ENCODE peak calls at places on chromosome X, in seven cellular contexts. A, B, M, K, F, E and N are unnamed samples.

GRCh38 chrX:148562846-148563245 is 62.4 kb downstream of the AFF2 start:
- DNase-seq in A (no peak), B (no peak), M (no peak), K (no peak), F (no peak), E (no peak), N (no peak)

GRCh38 chrX:109782994-109783711 is 50.1 kb upstream of the ACSL4 start:
- DNase-seq in A (peak), B (peak), M (no peak), K (no peak), F (peak), E (no peak), N (no peak)

GRCh38 chrX:22192419-22193086 is 80.2 kb upstream of the CBLL2 start:
- DNase-seq in A (peak), B (peak), M (peak), K (peak), F (peak), E (peak), N (peak)

GRCh38 chrX:105609530-105609929 is 212.8 kb upstream of the NRK start:
- DNase-seq in A (no peak), B (no peak), M (no peak), K (no peak), F (no peak), E (no peak), N (no peak)

GRCh38 chrX:25601323-25601722 is 536.8 kb upstream of the MAGEB18 start:
- DNase-seq in A (no peak), B (no peak), M (no peak), K (no peak), F (no peak), E (no peak), N (no peak)

GRCh38 chrX:48683411-48683982 is at the start of gene WAS:
- DNase-seq in A (peak), B (no peak), M (no peak), K (no peak), F (no peak), E (no peak), N (no peak)

GRCh38 chrX:134484039-134484438 is 24.1 kb downstream of the HPRT1 start:
- DNase-seq in A (peak), B (peak), M (no peak), K (peak), F (peak), E (peak), N (peak)

GRCh38 chrX:2336181-2336580 is 164.6 kb downstream of the DHRSX start:
- DNase-seq in A (no peak), B (no peak), M (no peak), K (no peak), F (no peak), E (no peak), N (no peak)

GRCh38 chrX:9729161-9729885 is 36.3 kb downstream of the GPR143 start:
- DNase-seq in A (no peak), B (no peak), M (no peak), K (no peak), F (peak), E (no peak), N (no peak)

GRCh38 chrX:154654372-154654771 is 993 bp upstream of the CTAG2 start:
- DNase-seq in A (no peak), B (no peak), M (no peak), K (no peak), F (no peak), E (no peak), N (no peak)

GRCh38 chrX:154040307-154040756 is 20.6 kb upstream of the IRAK1 start:
- DNase-seq in A (no peak), B (peak), M (no peak), K (peak), F (peak), E (no peak), N (no peak)

GRCh38 chrX:150482537-150483217 is 85.7 kb upstream of the MTM1 start:
- DNase-seq in A (no peak), B (peak), M (no peak), K (peak), F (peak), E (no peak), N (no peak)

GRCh38 chrX:96407043-96407442 is 277.6 kb upstream of the DIAPH2 start:
- DNase-seq in A (no peak), B (peak), M (no peak), K (peak), F (peak), E (no peak), N (peak)

GRCh38 chrX:130560558-130560957 is 158.8 kb downstream of the RBMX2 start:
- DNase-seq in A (no peak), B (no peak), M (no peak), K (no peak), F (no peak), E (no peak), N (no peak)

GRCh38 chrX:486325-486724 is 99.6 kb upstream of the PPP2R3B start:
- DNase-seq in A (no peak), B (no peak), M (no peak), K (no peak), F (no peak), E (no peak), N (no peak)

GRCh38 chrX:43870758-43871419 is 11.4 kb downstream of the MAOB start:
- DNase-seq in A (peak), B (no peak), M (no peak), K (no peak), F (no peak), E (no peak), N (no peak)

GRCh38 chrX:53445977-53446376 is 11.8 kb upstream of the HSD17B10 start:
- DNase-seq in A (peak), B (peak), M (peak), K (no peak), F (peak), E (peak), N (peak)

GRCh38 chrX:26848511-26848910 is 614.6 kb downstream of the PPP4R3C start:
- DNase-seq in A (no peak), B (no peak), M (no peak), K (peak), F (peak), E (no peak), N (no peak)

GRCh38 chrX:10769165-10769564 is 148.8 kb upstream of the MID1 start:
- DNase-seq in A (peak), B (peak), M (no peak), K (peak), F (peak), E (peak), N (peak)

GRCh38 chrX:56758456-56758855 is 29.4 kb downstream of the NBDY start:
- DNase-seq in A (no peak), B (no peak), M (no peak), K (no peak), F (no peak), E (no peak), N (no peak)

GRCh38 chrX:150062292-150063137 is 124.2 kb upstream of the EOLA2 start:
- DNase-seq in A (no peak), B (peak), M (no peak), K (peak), F (peak), E (no peak), N (no peak)

GRCh38 chrX:146346102-146346501 is 463.5 kb upstream of the CXorf51B start:
- DNase-seq in A (no peak), B (no peak), M (no peak), K (no peak), F (no peak), E (no peak), N (no peak)

GRCh38 chrX:43618376-43619205 is 37.5 kb upstream of the MAOA start:
- DNase-seq in A (no peak), B (no peak), M (peak), K (no peak), F (no peak), E (no peak), N (peak)

GRCh38 chrX:96987228-96987627 is 103.5 kb downstream of the RPA4 start:
- DNase-seq in A (no peak), B (peak), M (no peak), K (peak), F (peak), E (no peak), N (no peak)

GRCh38 chrX:139881572-139881971 is 51.3 kb downstream of the ATP11C start:
- DNase-seq in A (no peak), B (peak), M (no peak), K (peak), F (peak), E (no peak), N (no peak)

GRCh38 chrX:116726806-116727205 is 264.0 kb upstream of the CT83 start:
- DNase-seq in A (no peak), B (no peak), M (peak), K (no peak), F (no peak), E (no peak), N (peak)

GRCh38 chrX:119468930-119469635 is 839 bp downstream of the SLC25A5 start:
- DNase-seq in A (peak), B (peak), M (peak), K (peak), F (peak), E (peak), N (peak)

GRCh38 chrX:51860679-51861078 is 32.7 kb upstream of the MAGED1 start:
- DNase-seq in A (peak), B (peak), M (peak), K (peak), F (peak), E (peak), N (peak)

GRCh38 chrX:119726900-119727555 is 31.4 kb upstream of the SOWAHD start:
- DNase-seq in A (peak), B (no peak), M (no peak), K (no peak), F (peak), E (no peak), N (no peak)

GRCh38 chrX:70032797-70033196 is 16.9 kb downstream of the AWAT2 start:
- DNase-seq in A (no peak), B (no peak), M (no peak), K (no peak), F (no peak), E (no peak), N (no peak)

GRCh38 chrX:8043121-8043520 is 115.9 kb upstream of the PNPLA4 start:
- DNase-seq in A (no peak), B (no peak), M (no peak), K (no peak), F (no peak), E (no peak), N (no peak)

GRCh38 chrX:79082886-79083285 is 61.6 kb upstream of the GPR174 start:
- DNase-seq in A (no peak), B (no peak), M (no peak), K (no peak), F (no peak), E (no peak), N (no peak)

GRCh38 chrX:13029341-13029740 is 15.1 kb downstream of the FAM9C start:
- DNase-seq in A (no peak), B (peak), M (peak), K (no peak), F (peak), E (no peak), N (no peak)

DNA sequence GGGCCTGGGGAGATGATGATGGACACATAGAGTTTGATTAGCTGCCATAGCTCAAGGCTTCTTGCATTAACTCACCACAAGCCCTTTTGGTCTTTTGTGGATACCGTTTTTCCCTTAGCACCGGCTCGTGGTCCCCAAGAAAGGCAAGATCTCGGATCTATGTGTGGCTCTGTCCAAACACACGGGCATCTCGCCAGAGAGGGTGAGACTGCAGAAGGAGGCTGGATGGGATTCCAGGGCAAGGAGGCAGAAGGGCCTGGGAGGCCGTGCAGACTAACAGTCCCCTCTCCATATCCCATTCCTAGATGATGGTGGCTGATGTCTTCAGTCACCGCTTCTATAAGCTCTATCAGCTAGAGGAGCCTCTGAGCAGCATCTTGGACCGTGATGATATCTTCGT is 9.5 kb downstream of the USP11 start:
- DNase-seq in A (no peak), B (no peak), M (no peak), K (no peak), F (no peak), E (no peak), N (no peak)
- H2AFZ ChIP-seq in A (no peak), B (no peak), M (no peak), K (no peak), F (no peak), E (no peak), N (no peak)

DNA sequence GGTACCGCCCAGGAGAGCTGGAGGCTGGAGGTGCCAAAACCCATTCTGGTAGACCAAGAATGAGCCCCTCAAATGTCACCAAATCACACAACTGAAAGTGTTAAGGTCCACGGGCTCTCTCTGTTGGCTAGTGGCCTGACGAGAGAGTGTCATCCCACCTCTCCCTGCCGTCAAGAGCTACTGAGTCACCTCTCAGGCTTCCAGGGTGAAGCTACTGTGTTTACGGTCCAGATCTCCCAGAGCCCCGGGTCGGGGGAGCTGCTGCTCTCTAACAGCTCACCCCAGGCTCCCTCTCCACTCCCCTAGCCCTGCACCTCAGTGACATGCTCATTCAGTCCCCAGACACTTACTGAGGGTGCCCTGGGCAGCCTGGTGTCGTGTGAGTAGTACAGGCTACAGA is 59.2 kb downstream of the ADGRG2 start:
- DNase-seq in A (no peak), B (peak), M (no peak), K (peak), F (peak), E (no peak), N (no peak)
- H2AFZ ChIP-seq in A (no peak), B (no peak), M (no peak), K (no peak), F (no peak), E (no peak), N (no peak)

GRCh38 chrX:68865300-68865699 is 36.5 kb downstream of the EFNB1 start:
- DNase-seq in A (no peak), B (no peak), M (no peak), K (no peak), F (no peak), E (no peak), N (no peak)
- H2AFZ ChIP-seq in A (no peak), B (no peak), M (no peak), K (no peak), F (no peak), E (no peak), N (no peak)

DNA sequence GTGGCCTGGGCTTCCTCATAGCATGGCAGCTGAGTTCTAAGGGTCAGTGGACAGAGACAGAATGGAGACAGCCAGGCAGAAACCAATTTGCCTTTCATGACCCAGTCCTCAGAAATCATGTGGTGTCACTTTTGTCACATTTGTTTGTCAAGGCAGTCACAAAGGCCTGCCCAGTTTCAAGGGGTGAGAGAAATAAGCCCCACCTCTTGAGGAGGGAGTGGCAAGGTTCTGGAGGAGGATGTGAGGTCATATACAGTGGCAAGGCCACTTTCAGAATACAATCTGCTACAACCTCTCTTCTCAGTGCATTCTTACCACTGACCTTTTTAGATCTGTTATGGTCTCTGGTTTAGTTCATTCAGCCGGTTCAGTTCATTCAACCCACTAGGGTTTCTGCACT is 103.7 kb upstream of the BCOR start:
- DNase-seq in A (peak), B (no peak), M (no peak), K (no peak), F (no peak), E (no peak), N (no peak)
- H2AFZ ChIP-seq in A (no peak), B (no peak), M (no peak), K (no peak), F (no peak), E (no peak), N (no peak)

GRCh38 chrX:29555465-29556091 is 659.8 kb upstream of the MAGEB2 start:
- DNase-seq in A (no peak), B (no peak), M (no peak), K (peak), F (no peak), E (no peak), N (no peak)

GRCh38 chrX:29547877-29548276 is 667.5 kb upstream of the MAGEB2 start:
- DNase-seq in A (no peak), B (no peak), M (no peak), K (no peak), F (no peak), E (no peak), N (no peak)

DNA sequence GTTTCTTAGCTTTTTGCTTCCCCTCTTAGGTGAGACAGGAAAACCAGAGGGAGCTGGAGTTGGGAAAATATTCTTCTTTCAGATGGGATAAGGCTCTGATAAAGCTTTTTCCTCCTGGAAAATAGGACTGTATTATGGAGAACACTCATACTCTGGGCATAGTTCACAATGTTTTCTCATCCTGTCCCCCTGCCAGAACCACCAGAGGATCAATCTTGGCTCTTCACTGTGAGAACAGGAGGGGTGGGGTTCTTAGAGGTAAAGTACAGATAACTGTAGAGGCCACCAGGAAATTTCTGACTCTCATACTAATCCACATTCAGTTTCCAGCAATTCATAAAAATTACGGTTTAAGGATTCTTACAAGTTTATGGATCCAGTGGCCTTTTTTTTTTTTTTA is 661.8 kb upstream of the MAGEB2 start:
- DNase-seq in A (no peak), B (no peak), M (no peak), K (no peak), F (no peak), E (no peak), N (no peak)
- H2AFZ ChIP-seq in A (no peak), B (no peak), M (no peak), K (no peak), F (no peak), E (no peak), N (no peak)

DNA sequence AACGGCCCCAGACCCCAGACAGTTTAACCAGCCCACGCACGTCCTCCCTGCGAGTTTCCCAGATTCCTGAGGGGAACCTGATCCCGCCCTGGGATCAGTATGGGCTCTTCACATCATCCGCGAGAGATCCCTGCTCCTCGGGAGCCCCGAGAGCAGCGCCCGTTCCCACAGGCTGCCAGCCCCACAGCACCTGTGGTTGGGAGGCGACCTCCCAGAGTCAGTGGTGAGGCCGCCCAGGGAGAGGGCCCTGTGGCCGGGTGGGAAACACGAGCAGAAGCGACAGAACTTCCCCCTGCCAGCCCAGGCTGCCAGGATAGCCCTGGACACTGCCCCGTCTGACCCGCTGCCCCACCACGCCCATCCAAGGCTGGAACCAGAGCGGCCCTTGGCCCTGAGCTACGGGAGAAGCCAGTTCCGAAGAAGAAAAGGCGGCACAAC is 32.8 kb downstream of the TSC22D3 start:
- DNase-seq in A (no peak), B (no peak), M (no peak), K (no peak), F (no peak), E (no peak), N (no peak)
- H2AFZ ChIP-seq in A (peak), B (no peak), M (no peak), K (no peak), F (no peak), E (no peak), N (no peak)

GRCh38 chrX:23334536-23334870 is at the start of gene PTCHD1:
- DNase-seq in A (no peak), B (no peak), M (no peak), K (no peak), F (no peak), E (peak), N (no peak)
- H2AFZ ChIP-seq in A (no peak), B (peak), M (no peak), K (peak), F (no peak), E (no peak), N (peak)

GRCh38 chrX:82218361-82218760 is 1016.5 kb downstream of the SH3BGRL start:
- DNase-seq in A (peak), B (peak), M (no peak), K (no peak), F (peak), E (peak), N (peak)

GRCh38 chrX:82224961-82225360 is 1023.1 kb downstream of the SH3BGRL start:
- DNase-seq in A (peak), B (no peak), M (no peak), K (no peak), F (no peak), E (no peak), N (no peak)

GRCh38 chrX:82219129-82219528 is 1017.2 kb downstream of the SH3BGRL start:
- DNase-seq in A (no peak), B (no peak), M (no peak), K (no peak), F (no peak), E (no peak), N (no peak)
- H2AFZ ChIP-seq in A (peak), B (no peak), M (no peak), K (no peak), F (no peak), E (no peak), N (no peak)

DNA sequence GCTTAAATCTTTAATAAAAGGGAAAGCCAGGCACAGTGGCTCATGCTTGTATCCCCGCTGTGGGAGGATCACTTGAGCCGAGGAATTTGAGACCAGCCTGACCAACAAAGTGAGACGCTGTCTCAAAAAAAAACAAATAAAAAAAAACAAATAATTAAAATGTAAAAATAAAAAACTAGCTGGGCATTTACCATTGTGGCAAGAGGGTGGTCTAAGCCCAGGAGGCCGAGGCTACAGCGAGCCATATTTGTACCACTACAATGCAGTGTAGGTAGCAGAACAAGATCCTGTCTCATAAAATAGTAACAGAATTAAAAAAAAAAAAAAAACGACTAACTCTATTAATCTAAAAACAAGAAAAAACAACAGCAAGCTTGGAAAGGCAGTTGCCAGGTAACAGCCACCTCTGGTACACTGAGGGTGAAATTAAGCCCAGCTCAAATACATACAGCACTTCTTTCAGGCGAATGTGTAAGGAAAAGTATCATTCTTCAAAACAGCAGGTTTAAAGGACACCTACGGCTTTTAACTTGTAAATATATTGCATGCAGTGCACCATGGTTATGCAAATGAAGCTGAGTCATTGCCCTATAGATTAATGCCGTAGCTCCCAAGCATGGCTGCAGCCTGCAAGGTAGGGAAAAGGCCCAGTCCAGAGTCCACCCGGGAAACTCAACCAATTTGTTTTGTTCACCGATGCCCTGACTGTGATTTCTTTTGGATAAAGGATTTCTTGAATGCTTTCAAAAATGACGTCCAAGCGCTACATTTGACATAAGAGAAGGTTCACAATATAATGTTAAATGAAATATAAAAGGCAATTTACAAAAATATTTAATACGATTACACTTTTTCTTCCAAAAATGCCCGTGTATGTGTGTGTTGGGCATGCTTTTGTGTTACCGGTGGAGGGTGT is 14.5 kb upstream of the TXLNG start:
- DNase-seq in A (no peak), B (peak), M (peak), K (peak), F (peak), E (peak), N (peak)
- H2AFZ ChIP-seq in A (no peak), B (no peak), M (no peak), K (peak), F (peak), E (peak), N (no peak)